ENCODE peak calls at places on chromosomes 2 and 18, in ten cellular contexts. Z is H9; L is stimulated activated CD8-positive, alpha-beta memory T cell treated with anti-CD3 and anti-CD28 coated beads, Interleukin-7, amount 100 ng/mL, for 48 hours; H is T-helper 1 cell; R is GM10248; J is stimulated activated CD4-positive, alpha-beta T cell treated with anti-CD3 and anti-CD28 coated beads, Interleukin-15, amount 100 ng/mL, for 1 hour; B is AG10803; V is nephron progenitor cell; S is GM12865; I is NCI-H2081. D is an unnamed sample.

GRCh38 chr2:38130877-38131276 is 54.9 kb upstream of the CYP1B1 start:
- DNase-seq in Z (no peak), L (no peak), H (no peak), R (no peak), J (no peak), B (no peak), V (no peak), S (no peak), I (no peak), D (no peak)

GRCh38 chr2:168758970-168759820 is 43.2 kb upstream of the NOSTRIN start:
- DNase-seq in Z (no peak), L (no peak), H (no peak), R (peak; percentile 45), J (no peak), B (peak; percentile 63), V (peak; percentile 7), S (peak; percentile 58), I (peak; percentile 56), D (no peak)

GRCh38 chr18:2969695-2970094 is 43.2 kb downstream of the LPIN2 start:
- DNase-seq in Z (no peak), L (no peak), H (no peak), R (no peak), J (no peak), B (no peak), V (no peak), S (no peak), I (no peak), D (no peak)

GRCh38 chr2:143607446-143608110 is 478.4 kb downstream of the ARHGAP15 start:
- DNase-seq in Z (peak; percentile 34), L (no peak), H (no peak), R (no peak), J (no peak), B (peak; percentile 21), V (no peak), S (no peak), I (no peak), D (no peak)

GRCh38 chr2:120013569-120014223 is 819 bp downstream of the EPB41L5 start:
- DNase-seq in Z (peak; percentile 71), L (no peak), H (no peak), R (no peak), J (no peak), B (no peak), V (peak; percentile 50), S (peak; percentile 11), I (peak; percentile 3), D (no peak)

GRCh38 chr2:61658841-61659780 is 121.0 kb upstream of the XPO1 start:
- DNase-seq in Z (no peak), L (no peak), H (no peak), R (peak; percentile 66), J (no peak), B (peak; percentile 47), V (no peak), S (peak; percentile 67), I (peak; percentile 26), D (no peak)

GRCh38 chr2:78979380-78980238 is 45.9 kb upstream of the REG3G start:
- DNase-seq in Z (peak; percentile 67), L (no peak), H (no peak), R (peak; percentile 43), J (no peak), B (no peak), V (peak; percentile 89), S (peak; percentile 76), I (peak; percentile 55), D (no peak)

GRCh38 chr2:229054311-229054710 is 216.8 kb downstream of the PID1 start:
- DNase-seq in Z (no peak), L (no peak), H (no peak), R (no peak), J (no peak), B (no peak), V (no peak), S (no peak), I (no peak), D (no peak)

GRCh38 chr18:54843302-54843701 is 15.0 kb downstream of the RAB27B start:
- DNase-seq in Z (no peak), L (no peak), H (no peak), R (no peak), J (no peak), B (peak; percentile 3), V (no peak), S (no peak), I (no peak), D (no peak)

GRCh38 chr18:28175047-28175929 is 1.6 kb downstream of the CDH2 start:
- DNase-seq in Z (peak; percentile 48), L (no peak), H (no peak), R (peak; percentile 14), J (no peak), B (peak; percentile 56), V (peak; percentile 84), S (no peak), I (no peak), D (no peak)

GRCh38 chr2:127355407-127356008 is 32.3 kb downstream of the MAP3K2 start:
- DNase-seq in Z (no peak), L (no peak), H (no peak), R (no peak), J (no peak), B (no peak), V (no peak), S (peak; percentile 42), I (no peak), D (peak; percentile 24)

GRCh38 chr2:191166111-191166755 is 15.4 kb upstream of the STAT4 start:
- DNase-seq in Z (no peak), L (no peak), H (no peak), R (no peak), J (no peak), B (no peak), V (no peak), S (no peak), I (no peak), D (no peak)

GRCh38 chr2:85458611-85459563 is 40.4 kb downstream of the SH2D6 start:
- DNase-seq in Z (peak; percentile 63), L (no peak), H (no peak), R (no peak), J (no peak), B (no peak), V (no peak), S (no peak), I (no peak), D (no peak)

GRCh38 chr2:13581471-13581870 is 864.7 kb downstream of the TRIB2 start:
- DNase-seq in Z (peak; percentile 55), L (no peak), H (no peak), R (no peak), J (no peak), B (no peak), V (peak; percentile 15), S (no peak), I (no peak), D (no peak)

D was measured in HS-27A.